ENCODE peak calls at places on chromosome 2, in six cellular contexts. C, F, V, X, S and G are unnamed samples.

GRCh38 chr2:88608184-88608583 is 19.1 kb downstream of the EIF2AK3 start:
- DNase-seq in F (no peak), C (no peak), V (no peak), X (no peak), S (no peak), G (no peak)

GRCh38 chr2:61177727-61178549 is 15.9 kb downstream of the C2orf74 start:
- DNase-seq in X (no peak), V (peak; percentile 59), C (no peak), S (peak; percentile 19), F (peak; percentile 27), G (no peak)

GRCh38 chr2:73716518-73717250 is 20.5 kb downstream of the TPRKB start:
- DNase-seq in V (no peak), S (peak; percentile 73), F (no peak), X (no peak), C (no peak), G (no peak)

GRCh38 chr2:61434314-61434713 is 36.6 kb downstream of the USP34 start:
- DNase-seq in F (no peak), S (no peak), V (no peak), X (no peak), C (no peak), G (no peak)

GRCh38 chr2:165634855-165635254 is 159.2 kb downstream of the GALNT3 start:
- DNase-seq in X (peak; percentile 25), S (no peak), F (peak; percentile 61), C (no peak), V (peak; percentile 78), G (no peak)

GRCh38 chr2:54310961-54311360 is 54.9 kb upstream of the TSPYL6 start:
- DNase-seq in C (no peak), S (no peak), X (no peak), V (no peak), F (no peak), G (no peak)

GRCh38 chr2:125330133-125330532 is 1305.0 kb downstream of the CNTNAP5 start:
- DNase-seq in X (no peak), S (no peak), F (no peak), V (no peak), C (no peak), G (peak; percentile 21)

GRCh38 chr2:126910637-126911036 is 11.9 kb downstream of the TEX51 start:
- DNase-seq in S (no peak), X (no peak), V (no peak), F (no peak), C (no peak), G (no peak)

GRCh38 chr2:226643550-226644275 is 155.9 kb downstream of the IRS1 start:
- DNase-seq in F (no peak), V (no peak), X (no peak), C (no peak), S (no peak), G (no peak)

GRCh38 chr2:20050712-20051517 is 513 bp downstream of the LAPTM4A start:
- DNase-seq in S (peak; percentile 81), C (peak; percentile 70), V (peak; percentile 73), X (peak; percentile 41), F (peak; percentile 64), G (no peak)

GRCh38 chr2:130391872-130392670 is 36.2 kb downstream of the PTPN18 start:
- DNase-seq in X (no peak), S (peak; percentile 34), V (no peak), C (no peak), F (no peak), G (no peak)

GRCh38 chr2:46119453-46119852 is 177.8 kb upstream of the EPAS1 start:
- DNase-seq in F (no peak), X (no peak), V (no peak), C (no peak), S (peak; percentile 48), G (no peak)

GRCh38 chr2:33210626-33211025 is 263.9 kb downstream of the LTBP1 start:
- DNase-seq in V (peak; percentile 10), S (no peak), F (no peak), C (no peak), X (no peak), G (no peak)

GRCh38 chr2:26727641-26728561 is 35.4 kb downstream of the KCNK3 start:
- DNase-seq in X (no peak), C (peak; percentile 57), F (no peak), V (peak; percentile 30), S (no peak), G (no peak)
- TF ChIP-seq CREB1 in X (no peak), C (no peak), F (no peak), V (no peak), S (no peak), G (no peak)

GRCh38 chr2:122670932-122671331 is 915.5 kb downstream of the TSN start:
- DNase-seq in C (no peak), F (no peak), X (no peak), V (no peak), S (no peak), G (no peak)
- TF ChIP-seq CREB1 in C (no peak), F (no peak), X (no peak), V (no peak), S (no peak), G (no peak)

GRCh38 chr2:44938287-44939073 is 3.0 kb upstream of the SIX3 start:
- DNase-seq in C (no peak), V (peak; percentile 76), F (peak; percentile 63), S (peak; percentile 26), X (no peak), G (no peak)
- TF ChIP-seq CREB1 in C (no peak), V (no peak), F (no peak), S (no peak), X (no peak), G (no peak)

GRCh38 chr2:182594286-182594685 is 121.8 kb upstream of the DNAJC10 start:
- DNase-seq in F (no peak), C (no peak), S (no peak), V (no peak), X (no peak), G (no peak)

GRCh38 chr2:182593394-182593707 is 122.7 kb upstream of the DNAJC10 start:
- DNase-seq in X (no peak), S (no peak), F (no peak), V (no peak), C (no peak), G (no peak)

GRCh38 chr2:182597570-182597969 is 118.5 kb upstream of the DNAJC10 start:
- DNase-seq in V (no peak), X (no peak), S (no peak), F (no peak), C (no peak), G (no peak)

GRCh38 chr2:182592691-182593393 is 123.2 kb upstream of the DNAJC10 start:
- DNase-seq in F (no peak), X (no peak), C (no peak), V (peak; percentile 23), S (no peak), G (no peak)

DNA sequence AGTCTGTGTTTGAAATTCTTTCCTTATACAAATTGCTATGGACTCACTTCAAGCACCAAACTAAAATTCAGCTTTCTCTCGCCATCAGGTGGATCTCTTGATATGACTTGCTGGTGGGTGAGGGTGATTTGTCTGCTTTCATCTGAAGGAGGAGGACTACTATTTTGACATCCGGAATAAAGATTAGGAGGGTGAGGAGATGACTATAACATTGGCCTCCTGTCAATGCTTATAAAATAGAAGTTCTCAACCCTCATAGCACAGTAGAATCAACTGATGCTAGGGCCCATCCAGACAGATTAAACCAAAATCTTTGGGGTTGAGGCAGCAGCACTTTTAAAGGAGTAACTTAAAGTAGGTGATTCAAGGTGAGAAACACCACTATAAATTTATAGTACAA is 120.4 kb upstream of the DNAJC10 start:
- DNase-seq in C (no peak), X (no peak), V (peak; percentile 8), S (no peak), F (no peak), G (no peak)
- TF ChIP-seq CREB1 in C (no peak), X (no peak), V (no peak), S (no peak), F (no peak), G (no peak)

DNA sequence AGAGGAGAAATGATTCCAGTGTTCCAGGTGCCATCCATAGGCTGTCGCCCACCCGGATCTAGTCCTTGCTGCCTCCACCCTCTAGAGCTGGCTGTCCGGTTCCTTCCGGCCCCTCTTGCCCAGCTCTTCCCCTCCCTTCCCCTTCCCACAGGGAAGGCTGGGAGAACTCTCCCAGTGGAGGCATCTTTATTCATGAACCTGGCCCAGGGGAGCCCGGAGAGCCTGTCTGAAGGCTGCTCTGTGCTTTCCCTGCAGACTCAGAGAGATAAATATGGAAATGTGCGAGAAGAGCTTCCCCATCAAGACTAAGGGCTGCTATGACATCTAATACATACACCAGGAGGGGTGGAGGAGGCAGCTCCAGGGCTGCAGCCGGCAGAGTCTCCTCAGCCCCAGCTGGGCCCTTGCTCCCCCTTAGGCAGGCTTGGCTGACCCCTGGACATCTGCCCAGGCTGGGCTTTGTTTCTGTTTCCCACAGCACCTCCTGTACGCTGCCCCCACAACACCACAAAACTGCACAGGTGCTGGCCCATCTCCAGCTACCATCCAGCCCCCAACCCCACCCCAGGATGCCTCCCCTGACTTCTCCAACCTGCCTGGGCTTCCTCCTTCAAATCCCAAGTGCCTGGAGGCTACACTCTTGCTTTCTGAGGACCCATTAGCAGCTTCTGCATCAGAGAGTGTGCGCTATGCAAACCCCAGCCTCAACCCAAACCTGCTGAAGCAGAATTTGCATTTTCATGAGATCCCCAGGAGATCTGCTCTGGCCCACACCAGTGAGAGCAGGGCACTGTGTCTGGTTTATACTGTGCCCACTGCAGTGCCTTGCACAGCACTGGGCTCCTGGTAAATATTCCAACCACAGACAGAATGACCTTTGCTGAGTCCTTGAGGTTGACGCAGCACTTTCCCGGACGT is 96.8 kb downstream of the VSNL1 start:
- DNase-seq in V (no peak), F (no peak), C (no peak), X (no peak), S (no peak), G (no peak)
- TF ChIP-seq CREB1 in V (no peak), F (no peak), C (no peak), X (no peak), S (no peak), G (no peak)

GRCh38 chr2:67842375-67842959 is 220.3 kb downstream of the C1D start:
- DNase-seq in V (no peak), F (no peak), S (no peak), X (no peak), C (no peak), G (no peak)

GRCh38 chr2:67841711-67842110 is 221.1 kb downstream of the C1D start:
- DNase-seq in S (no peak), F (no peak), V (no peak), X (no peak), C (no peak), G (no peak)

GRCh38 chr2:67839668-67840067 is 223.1 kb downstream of the C1D start:
- DNase-seq in C (no peak), V (no peak), X (no peak), S (no peak), F (no peak), G (no peak)

GRCh38 chr2:67839242-67839641 is 223.6 kb downstream of the C1D start:
- DNase-seq in V (no peak), S (no peak), X (no peak), C (no peak), F (no peak), G (no peak)

GRCh38 chr2:67840460-67841068 is 222.2 kb downstream of the C1D start:
- DNase-seq in S (peak; percentile 43), F (peak; percentile 74), X (peak; percentile 39), C (peak; percentile 35), V (peak; percentile 76), G (no peak)
- TF ChIP-seq CREB1 in S (no peak), F (no peak), X (no peak), C (no peak), V (no peak), G (no peak)